ENCODE peak calls at places on chromosomes 4 and X, in four cellular contexts. Y, A, F and H are unnamed samples.

GRCh38 chr4:98601719-98602118 is 56.7 kb downstream of the TSPAN5 start:
- DNase-seq in A (no peak), F (peak), Y (no peak), H (no peak)

GRCh38 chr4:7172508-7172907 is 19.8 kb upstream of the SORCS2 start:
- DNase-seq in Y (no peak), F (no peak), A (no peak), H (no peak)

GRCh38 chr4:47566566-47566965 is 81.5 kb downstream of the ATP10D start:
- DNase-seq in A (no peak), Y (no peak), F (no peak), H (no peak)

GRCh38 chrX:73943572-73943899 is 360.4 kb upstream of the ZCCHC13 start:
- DNase-seq in F (peak), Y (no peak), A (no peak), H (no peak)

GRCh38 chrX:15930585-15930984 is 76.0 kb upstream of the AP1S2 start:
- DNase-seq in Y (peak), F (peak), A (peak), H (no peak)

GRCh38 chr4:103907414-103907813 is 187.6 kb upstream of the TACR3 start:
- DNase-seq in Y (no peak), A (no peak), F (no peak), H (no peak)

GRCh38 chr4:172202480-172203076 is 389.4 kb downstream of the GALNTL6 start:
- DNase-seq in F (peak), Y (peak), A (peak), H (no peak)

GRCh38 chr4:54882616-54883015 is 224.9 kb downstream of the KIT start:
- DNase-seq in F (peak), Y (peak), A (no peak), H (no peak)

GRCh38 chr4:47525154-47525819 is 40.2 kb downstream of the ATP10D start:
- DNase-seq in Y (peak), A (no peak), F (peak), H (no peak)

GRCh38 chr4:141905751-141906150 is 269.4 kb downstream of the IL15 start:
- DNase-seq in Y (no peak), A (no peak), F (peak), H (no peak)

GRCh38 chr4:67035501-67035900 is 509.8 kb downstream of the CENPC start:
- DNase-seq in A (no peak), Y (no peak), F (peak), H (no peak)

GRCh38 chr4:81472249-81473085 is 760 bp upstream of the RASGEF1B start:
- DNase-seq in A (peak), Y (peak), F (peak), H (peak)

GRCh38 chrX:34223574-34223973 is 91.5 kb upstream of the FAM47A start:
- DNase-seq in F (no peak), A (no peak), Y (no peak), H (no peak)

GRCh38 chr4:123349401-123350190 is 47.0 kb upstream of the SPRY1 start:
- DNase-seq in Y (peak), A (no peak), F (no peak), H (no peak)

GRCh38 chr4:150540959-150541360 is 41.0 kb upstream of the MAB21L2 start:
- DNase-seq in A (no peak), Y (peak), F (peak), H (no peak)

GRCh38 chr4:1826531-1827350 is 29.2 kb downstream of the LETM1 start:
- DNase-seq in F (no peak), A (no peak), Y (no peak), H (no peak)

GRCh38 chr4:1092983-1093361 is 20.4 kb downstream of the RNF212 start:
- DNase-seq in A (no peak), F (no peak), Y (no peak), H (no peak)

GRCh38 chr4:172998527-172999469 is 169.8 kb upstream of the GALNT7 start:
- DNase-seq in Y (peak), F (peak), A (no peak), H (no peak)

GRCh38 chrX:1465261-1466231 is 12.8 kb upstream of the ASMTL start:
- DNase-seq in A (no peak), F (no peak), Y (no peak), H (no peak)

GRCh38 chr4:142480244-142480643 is 365.9 kb downstream of the INPP4B start:
- DNase-seq in Y (no peak), F (peak), A (no peak), H (no peak)

GRCh38 chrX:113212052-113212451 is 371.4 kb upstream of the AMOT start:
- DNase-seq in Y (no peak), A (no peak), F (no peak), H (no peak)

GRCh38 chr4:139589619-139590018 is 33.6 kb upstream of the SETD7 start:
- DNase-seq in A (no peak), F (no peak), Y (no peak), H (no peak)

GRCh38 chr4:186458050-186458449 is 97.3 kb downstream of the MTNR1A start:
- DNase-seq in F (no peak), Y (no peak), A (no peak), H (no peak)

GRCh38 chr4:138200236-138200590 is 41.9 kb downstream of the SLC7A11 start:
- DNase-seq in Y (no peak), A (no peak), F (no peak), H (no peak)

GRCh38 chrX:150942958-150943594 is 40.1 kb upstream of the HMGB3 start:
- DNase-seq in A (no peak), Y (no peak), F (no peak), H (no peak)

GRCh38 chr4:80237992-80238391 is 28.5 kb upstream of the FGF5 start:
- DNase-seq in F (peak), Y (no peak), A (no peak), H (no peak)

GRCh38 chr4:182724414-182724813 is 192.8 kb downstream of the DCTD start:
- DNase-seq in A (no peak), Y (no peak), F (no peak), H (no peak)

GRCh38 chr4:55008166-55009056 is 117.0 kb downstream of the KDR start:
- DNase-seq in Y (peak), F (no peak), A (no peak), H (no peak)

GRCh38 chr4:182764642-182765041 is 152.5 kb downstream of the DCTD start:
- DNase-seq in F (no peak), Y (peak), A (no peak), H (no peak)

GRCh38 chr4:60683953-60684352 is 516.2 kb upstream of the ADGRL3 start:
- DNase-seq in F (peak), A (no peak), Y (no peak), H (no peak)

GRCh38 chr4:152784490-152785195 is 4.9 kb downstream of the ARFIP1 start:
- DNase-seq in A (no peak), F (peak), Y (peak), H (no peak)

GRCh38 chr4:22179124-22179874 is 230.7 kb upstream of the KCNIP4 start:
- DNase-seq in A (no peak), Y (no peak), F (peak), H (no peak)